ENCODE peak calls at places on chromosomes 16 and 17, in ten cellular contexts. B is neural crest cell; V is AG09319; O is activated CD8-positive, alpha-beta T cell treated with anti-CD3 and anti-CD28 coated beads, Interleukin-2, amount 10 ng/mL, durations not matched to agents 7 days and 5 days; G is stimulated activated CD8-positive, alpha-beta memory T cell treated with anti-CD3 and anti-CD28 coated beads, Interleukin-7, amount 100 ng/mL, for 1 hour; S is endodermal cell; Z is Kasumi-1; F is amygdala; W is activated CD4-positive, alpha-beta T cell treated with anti-CD3 and anti-CD28 coated beads, Interleukin-2, amount 50 U/mL, for 1 hour; I is Calu3. Y is an unnamed sample.

GRCh38 chr16:9225527-9226316 is 134.3 kb downstream of the HAPSTR1 start:
- DNase-seq in S (peak; percentile 79), O (no peak), I (peak; percentile 25), B (no peak), Z (no peak), V (no peak), W (no peak), G (no peak), F (no peak), Y (no peak)

GRCh38 chr17:67095803-67096202 is 51.4 kb downstream of the CACNG1 start:
- DNase-seq in S (no peak), F (no peak), O (no peak), I (no peak), G (no peak), W (no peak), Z (no peak), V (no peak), B (no peak), Y (no peak)

GRCh38 chr16:47780213-47780612 is 319.1 kb downstream of the PHKB start:
- DNase-seq in I (no peak), V (no peak), F (no peak), O (no peak), G (no peak), Z (no peak), W (no peak), S (no peak), B (no peak), Y (no peak)

GRCh38 chr16:89413811-89414585 is 76.4 kb downstream of the ANKRD11 start:
- DNase-seq in Z (no peak), V (no peak), S (no peak), I (no peak), W (no peak), F (no peak), O (no peak), G (no peak), B (peak; percentile 28), Y (no peak)

GRCh38 chr16:80527297-80527696 is 13.5 kb upstream of the DYNLRB2 start:
- DNase-seq in I (peak; percentile 26), Z (peak; percentile 70), W (peak; percentile 38), V (no peak), S (peak; percentile 85), O (peak; percentile 75), F (no peak), G (no peak), B (no peak), Y (peak; percentile 12)

GRCh38 chr16:28168991-28169554 is 42.7 kb downstream of the XPO6 start:
- DNase-seq in F (no peak), V (no peak), B (no peak), I (no peak), O (peak; percentile 60), W (peak; percentile 62), Z (no peak), S (no peak), G (no peak), Y (no peak)

GRCh38 chr16:82653550-82654511 is 27.1 kb downstream of the CDH13 start:
- DNase-seq in I (no peak), S (no peak), G (no peak), O (peak; percentile 67), V (peak; percentile 61), W (peak; percentile 21), F (no peak), B (no peak), Z (no peak), Y (peak; percentile 23)

GRCh38 chr17:20263595-20263994 is 203.7 kb downstream of the LGALS9B start:
- DNase-seq in B (no peak), G (no peak), F (no peak), I (no peak), V (no peak), O (no peak), Z (no peak), W (no peak), S (no peak), Y (no peak)

GRCh38 chr16:87850009-87851006 is 19.0 kb downstream of the SLC7A5 start:
- DNase-seq in V (no peak), B (peak; percentile 72), Z (peak; percentile 60), G (peak; percentile 57), F (peak; percentile 18), O (peak; percentile 84), W (peak; percentile 79), I (peak; percentile 79), S (peak; percentile 93), Y (peak; percentile 92)

GRCh38 chr17:2418572-2418971 is 17.7 kb upstream of the MNT start:
- DNase-seq in F (no peak), S (no peak), G (no peak), W (no peak), B (no peak), O (no peak), I (no peak), V (no peak), Z (no peak), Y (no peak)

GRCh38 chr17:74458835-74459234 is 7.6 kb upstream of the CD300A start:
- DNase-seq in O (no peak), G (no peak), S (no peak), W (no peak), I (no peak), B (no peak), F (no peak), Z (no peak), V (no peak), Y (no peak)

GRCh38 chr16:23709536-23709935 is 3.5 kb downstream of the ERN2 start:
- DNase-seq in W (no peak), G (no peak), B (no peak), S (no peak), I (no peak), O (no peak), Z (no peak), V (no peak), F (no peak), Y (no peak)

GRCh38 chr17:68777243-68777855 is 176.2 kb upstream of the FAM20A start:
- DNase-seq in O (peak; percentile 45), I (peak; percentile 59), B (peak; percentile 72), G (no peak), W (peak; percentile 22), Z (peak; percentile 69), F (no peak), S (peak; percentile 91), V (peak; percentile 76), Y (no peak)

GRCh38 chr16:80580109-80580832 is 39.5 kb downstream of the DYNLRB2 start:
- DNase-seq in Z (no peak), V (no peak), B (no peak), S (no peak), I (no peak), O (peak; percentile 88), G (peak; percentile 14), W (peak; percentile 46), F (no peak), Y (peak; percentile 38)

GRCh38 chr16:51500306-51500705 is 349.2 kb upstream of the SALL1 start:
- DNase-seq in S (no peak), O (no peak), V (no peak), G (no peak), W (no peak), F (no peak), B (no peak), Z (no peak), I (no peak), Y (no peak)

GRCh38 chr17:18240449-18240848 is 15.0 kb downstream of the LLGL1 start:
- DNase-seq in F (no peak), B (no peak), I (no peak), W (no peak), Z (no peak), S (no peak), V (no peak), G (no peak), O (no peak), Y (no peak)